ENCODE peak calls at places on chromosome 18, in six cellular contexts. F is activated CD8-positive, alpha-beta memory T cell treated with anti-CD3 and anti-CD28 coated beads for 4 hours; S is SK-N-MC; A is SW 1271; I is AG04450; G is posterior cingulate gyrus. P is an unnamed sample.

GRCh38 chr18:34153711-34154110 is 71.0 kb downstream of the NOL4 start:
- DNase-seq in A (peak), F (no peak), S (peak), G (no peak), I (no peak), P (no peak)

GRCh38 chr18:76565238-76566173 is 70.5 kb upstream of the ZNF516 start:
- DNase-seq in F (no peak), S (peak), I (peak), A (no peak), G (no peak), P (no peak)

GRCh38 chr18:48621240-48621639 is 82.4 kb downstream of the CTIF start:
- DNase-seq in I (peak), G (no peak), A (peak), S (no peak), F (no peak), P (no peak)

GRCh38 chr18:58687871-58688308 is 16.6 kb downstream of the MALT1 start:
- DNase-seq in F (peak), S (no peak), A (no peak), G (no peak), I (no peak), P (no peak)

GRCh38 chr18:59455728-59456276 is 96.7 kb upstream of the LMAN1 start:
- DNase-seq in A (no peak), F (no peak), G (no peak), S (no peak), I (no peak), P (no peak)

GRCh38 chr18:74611791-74612190 is 14.1 kb downstream of the ZNF407 start:
- DNase-seq in S (no peak), I (no peak), A (no peak), G (no peak), F (no peak), P (no peak)

GRCh38 chr18:657311-657997 is at the start of gene TYMS:
- DNase-seq in I (no peak), S (no peak), G (peak), A (peak), F (no peak), P (peak)

GRCh38 chr18:5630057-5630765 is 86.4 kb upstream of the EPB41L3 start:
- DNase-seq in F (no peak), A (no peak), S (no peak), G (peak), I (no peak), P (peak)

GRCh38 chr18:1564793-1565192 is 660.1 kb downstream of the ADCYAP1 start:
- DNase-seq in I (no peak), S (no peak), A (no peak), F (no peak), G (no peak), P (no peak)

GRCh38 chr18:45056907-45057306 is 376.2 kb downstream of the SETBP1 start:
- DNase-seq in F (no peak), A (no peak), G (no peak), I (peak), S (no peak), P (no peak)

GRCh38 chr18:78735131-78736014 is 244.2 kb upstream of the SALL3 start:
- DNase-seq in G (peak), S (no peak), F (no peak), I (no peak), A (no peak), P (no peak)

GRCh38 chr18:56115072-56116038 is 523.0 kb downstream of the TXNL1 start:
- DNase-seq in F (no peak), S (no peak), G (no peak), A (no peak), I (no peak), P (no peak)